ENCODE peak calls at places on chromosomes 16 and 17, in six cellular contexts. M is cardiac muscle cell, L is ovary, I is OCI-LY7, H is tibial artery, X is IMR-90. Q is an unnamed sample.

GRCh38 chr17:73480740-73481139 is 163.5 kb downstream of the SDK2 start:
- DNase-seq in M (no peak), L (no peak), I (no peak), H (no peak), X (no peak), Q (no peak)

GRCh38 chr17:77285594-77286390 is 145.0 kb downstream of the SEC14L1 start:
- DNase-seq in M (peak; percentile 95), L (no peak), I (no peak), H (peak; percentile 63), X (peak; percentile 89), Q (peak; percentile 66)

GRCh38 chr17:11852911-11853310 is 144.4 kb downstream of the ZNF18 start:
- DNase-seq in M (no peak), L (no peak), I (no peak), H (no peak), X (no peak), Q (no peak)

GRCh38 chr16:9333515-9333914 is 242.1 kb downstream of the HAPSTR1 start:
- DNase-seq in M (no peak), L (no peak), I (no peak), H (no peak), X (no peak), Q (no peak)

GRCh38 chr17:48816774-48817590 is at the start of gene TTLL6:
- DNase-seq in M (peak; percentile 88), L (peak; percentile 73), I (peak; percentile 40), H (peak; percentile 80), X (peak; percentile 56), Q (peak; percentile 73)

GRCh38 chr17:48676963-48677558 is 45.3 kb downstream of the PRAC1 start:
- DNase-seq in M (no peak), L (no peak), I (no peak), H (no peak), X (no peak), Q (no peak)

GRCh38 chr17:52027620-52028019 is 130.9 kb downstream of the CA10 start:
- DNase-seq in M (peak; percentile 38), L (no peak), I (no peak), H (no peak), X (no peak), Q (no peak)

GRCh38 chr17:65066858-65067257 is 10.3 kb upstream of the GNA13 start:
- DNase-seq in M (no peak), L (no peak), I (no peak), H (no peak), X (no peak), Q (no peak)

GRCh38 chr17:63780507-63780906 is 6.5 kb downstream of the DDX42 start:
- DNase-seq in M (no peak), L (no peak), I (no peak), H (no peak), X (peak; percentile 38), Q (peak; percentile 44)

GRCh38 chr16:57865746-57866528 is 63.6 kb upstream of the KIFC3 start:
- DNase-seq in M (no peak), L (no peak), I (no peak), H (no peak), X (no peak), Q (no peak)

GRCh38 chr16:3190949-3191353 is 2.9 kb downstream of the OR1F1 start:
- DNase-seq in M (peak; percentile 12), L (no peak), I (no peak), H (no peak), X (no peak), Q (no peak)

GRCh38 chr16:19846421-19846820 is 38.2 kb downstream of the GPRC5B start:
- DNase-seq in M (no peak), L (no peak), I (no peak), H (no peak), X (no peak), Q (no peak)

GRCh38 chr17:57637668-57638010 is 107.5 kb downstream of the CCDC182 start:
- DNase-seq in M (no peak), L (no peak), I (no peak), H (no peak), X (no peak), Q (no peak)

GRCh38 chr16:12057276-12057675 is 80.7 kb downstream of the SNX29 start:
- DNase-seq in M (peak; percentile 66), L (no peak), I (no peak), H (no peak), X (peak; percentile 70), Q (no peak)

GRCh38 chr17:72315514-72315913 is 194.7 kb downstream of the SOX9 start:
- DNase-seq in M (no peak), L (no peak), I (no peak), H (no peak), X (no peak), Q (no peak)

GRCh38 chr16:4409081-4409932 is 7.1 kb downstream of the CORO7 start:
- DNase-seq in M (no peak), L (no peak), I (no peak), H (no peak), X (no peak), Q (no peak)

GRCh38 chr17:18041776-18042175 is 2.6 kb downstream of the GID4 start:
- DNase-seq in M (peak; percentile 37), L (no peak), I (no peak), H (no peak), X (peak; percentile 75), Q (no peak)

GRCh38 chr16:79168321-79168720 is 432.2 kb downstream of the MAF start:
- DNase-seq in M (no peak), L (no peak), I (no peak), H (no peak), X (no peak), Q (no peak)

GRCh38 chr16:19085679-19086200 is 18.3 kb downstream of the COQ7 start:
- DNase-seq in M (peak; percentile 67), L (no peak), I (no peak), H (no peak), X (no peak), Q (no peak)

DNA sequence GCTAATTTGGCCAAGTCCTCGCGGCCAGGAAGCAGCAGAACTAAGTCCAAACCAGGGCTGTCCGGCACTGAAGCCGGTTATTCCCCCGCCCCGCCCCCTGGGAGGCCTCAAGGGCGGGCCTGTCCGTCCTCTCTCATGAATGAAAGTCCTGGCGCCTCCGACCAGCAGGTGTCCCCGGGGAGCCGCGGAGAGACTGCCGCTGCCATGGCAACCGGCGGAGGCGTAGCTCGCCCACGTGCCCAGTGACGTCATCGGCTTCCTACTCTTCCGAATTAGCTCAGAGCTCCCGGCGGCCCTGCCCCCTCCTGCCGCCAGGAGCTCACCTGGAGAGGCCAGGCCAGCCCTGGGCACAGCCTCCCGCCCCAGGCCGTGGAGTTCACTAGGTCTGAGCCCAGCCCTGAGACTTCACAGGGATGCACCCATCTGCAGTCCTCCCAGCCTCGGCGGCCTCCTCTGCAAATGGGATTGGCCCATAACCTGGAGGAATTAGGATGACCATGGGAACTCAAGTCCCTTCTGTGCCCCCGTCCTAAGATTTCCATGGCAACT is 1.3 kb downstream of the SPATA2L start:
- DNase-seq in M (peak; percentile 98), L (peak; percentile 100), I (peak; percentile 99), H (peak; percentile 97), X (peak; percentile 97), Q (peak; percentile 100)
- H3K27ac ChIP-seq in M (peak overlapping the region; percentile 53), L (peak overlapping the region; percentile 58), I (peak overlapping the region; percentile 55), H (peak overlapping the region; percentile 84), X (no peak overlapping the region), Q (peak overlapping the region; percentile 88)

DNA sequence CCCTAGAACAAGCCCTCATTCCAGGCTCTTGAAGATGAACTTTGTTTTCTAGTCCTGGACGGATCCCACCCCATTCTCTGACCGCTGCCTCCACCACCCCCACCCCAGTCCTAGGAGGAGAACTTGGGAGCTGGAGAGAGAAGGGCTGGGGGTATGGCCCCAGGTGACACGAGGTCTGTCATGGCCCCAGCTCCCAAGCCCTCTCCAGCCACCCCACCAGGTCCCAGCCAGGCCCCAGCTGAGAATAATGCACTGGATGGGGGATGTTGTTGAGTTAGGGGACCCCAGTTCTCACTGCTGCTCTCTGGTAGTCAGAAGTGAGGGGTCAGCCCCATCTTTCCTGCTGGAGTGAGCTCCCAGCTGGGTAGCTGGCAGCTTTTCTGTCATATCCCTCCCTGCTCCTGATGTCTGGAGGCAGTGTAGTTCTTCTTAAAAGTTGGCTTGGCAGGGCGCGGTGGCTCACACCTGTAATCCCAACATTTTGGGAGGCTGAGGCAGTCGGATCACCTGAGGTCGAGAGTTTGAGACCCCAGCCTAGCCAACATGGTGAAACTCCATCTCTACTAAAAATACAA is 4.6 kb upstream of the COL1A1 start:
- DNase-seq in M (no peak), L (peak; percentile 20), I (no peak), H (no peak), X (no peak), Q (no peak)
- H3K4me1 ChIP-seq in M (peaks cover 35% of the 10 kb centered on the region), L (peaks cover 42% of the 10 kb centered on the region), I (no peaks in the 10 kb centered on the region), H (peaks cover 89% of the 10 kb centered on the region), X (peaks cover 65% of the 10 kb centered on the region), Q (no peaks in the 10 kb centered on the region)

GRCh38 chr16:64130140-64130539 is 991.7 kb downstream of the CDH11 start:
- DNase-seq in M (no peak), L (no peak), I (no peak), H (no peak), X (no peak), Q (no peak)

GRCh38 chr16:64132686-64133085 is 989.2 kb downstream of the CDH11 start:
- DNase-seq in M (peak; percentile 0), L (no peak), I (peak; percentile 56), H (no peak), X (no peak), Q (no peak)

GRCh38 chr16:64133396-64133795 is 988.5 kb downstream of the CDH11 start:
- DNase-seq in M (peak; percentile 50), L (no peak), I (no peak), H (no peak), X (no peak), Q (no peak)

GRCh38 chr16:64131423-64131822 is 990.4 kb downstream of the CDH11 start:
- DNase-seq in M (no peak), L (no peak), I (no peak), H (no peak), X (no peak), Q (no peak)

DNA sequence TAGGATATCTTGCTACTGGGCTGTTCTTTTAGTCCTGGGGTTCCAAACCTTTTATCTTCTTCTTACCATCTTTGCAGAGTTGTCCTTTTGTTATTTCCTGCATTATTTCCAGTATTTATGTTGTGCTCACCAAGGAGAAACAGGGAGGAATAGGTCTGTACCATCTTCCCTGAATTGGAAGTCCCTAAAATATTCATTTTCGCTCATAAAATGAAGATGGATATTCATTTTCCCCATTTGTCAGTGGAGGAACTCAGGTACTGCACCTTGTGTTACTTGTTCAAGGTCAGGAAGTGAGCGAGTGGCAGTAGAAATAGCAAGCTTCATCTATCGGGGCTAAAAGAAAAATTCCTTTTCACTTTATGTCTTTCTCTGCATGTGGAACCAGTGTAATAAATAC is 989.7 kb downstream of the CDH11 start:
- DNase-seq in M (no peak), L (no peak), I (peak; percentile 25), H (no peak), X (no peak), Q (no peak)
- TF ChIP-seq CTCF in M (no peak), L (no peak), I (peak; percentile 41), H (no peak), X (no peak), Q (no peak)

DNA sequence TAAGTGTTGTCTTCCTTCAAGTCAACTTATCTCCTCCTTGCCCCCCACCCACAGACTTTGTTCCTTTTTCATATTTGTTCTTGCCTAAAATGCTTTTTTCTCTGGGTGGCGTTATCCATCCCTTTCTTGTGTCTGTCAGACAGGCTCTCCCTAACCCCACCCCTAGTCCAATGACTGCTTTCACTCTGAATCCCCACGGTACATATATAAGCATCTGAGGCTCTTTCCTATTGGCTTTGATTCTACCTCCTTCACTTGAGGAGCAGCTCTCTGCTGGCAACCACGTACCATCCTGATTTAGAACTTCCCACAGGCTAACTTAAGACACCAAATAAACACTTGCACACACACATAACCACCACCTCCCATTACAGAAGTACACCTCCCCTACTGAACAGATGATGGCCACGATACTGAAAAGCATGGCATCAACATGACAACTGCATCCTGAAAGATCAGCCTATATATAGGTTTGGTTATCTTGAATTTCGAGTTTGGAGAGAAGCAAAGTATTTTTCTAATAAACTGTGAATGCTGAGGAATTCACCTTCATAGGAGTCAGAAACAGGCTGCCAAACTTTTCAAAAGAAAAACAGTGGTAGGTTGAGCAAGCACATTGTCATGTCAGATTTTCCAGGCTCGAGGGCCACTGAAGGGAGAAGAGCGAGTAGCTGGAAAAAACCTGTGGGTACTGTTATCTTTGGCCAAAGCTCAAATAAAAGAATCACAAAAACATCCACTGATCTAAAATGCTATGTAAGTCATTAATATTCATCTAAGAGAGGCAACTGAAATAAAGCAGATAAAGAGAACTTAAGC is 24.3 kb downstream of the STAT3 start:
- DNase-seq in M (peak; percentile 74), L (no peak), I (no peak), H (peak; percentile 33), X (peak; percentile 72), Q (no peak)
- H3K27ac ChIP-seq in M (no peak overlapping the region), L (no peak overlapping the region), I (no peak overlapping the region), H (peak overlapping the region; percentile 56), X (no peak overlapping the region), Q (no peak overlapping the region)